ENCODE peak calls at places on chromosomes 11 and 22, in ten cellular contexts. One of them, this sample, is unnamed.

GRCh38 chr11:75797116-75797515 is 17.9 kb upstream of the UVRAG start:
- DNase-seq in dorsolateral prefrontal cortex: no peak
- DNase-seq in HFF-Myc: no peak
- DNase-seq in GM23338: no peak
- DNase-seq in spleen: peak
- DNase-seq in cardiac fibroblast: no peak
- DNase-seq in fibroblast of mammary gland: no peak
- DNase-seq in epithelial cell of esophagus: peak
- DNase-seq in HL-60: no peak
- DNase-seq in neural crest cell: no peak
- DNase-seq in this sample: no peak

GRCh38 chr11:112628676-112629075 is 332.5 kb upstream of the NCAM1 start:
- DNase-seq in dorsolateral prefrontal cortex: no peak
- DNase-seq in HFF-Myc: no peak
- DNase-seq in GM23338: no peak
- DNase-seq in spleen: no peak
- DNase-seq in cardiac fibroblast: no peak
- DNase-seq in fibroblast of mammary gland: no peak
- DNase-seq in epithelial cell of esophagus: no peak
- DNase-seq in HL-60: no peak
- DNase-seq in neural crest cell: no peak
- DNase-seq in this sample: no peak

GRCh38 chr11:69155302-69156198 is at the start of gene SMIM38:
- DNase-seq in dorsolateral prefrontal cortex: peak
- DNase-seq in HFF-Myc: no peak
- DNase-seq in GM23338: no peak
- DNase-seq in spleen: peak
- DNase-seq in cardiac fibroblast: no peak
- DNase-seq in fibroblast of mammary gland: no peak
- DNase-seq in epithelial cell of esophagus: no peak
- DNase-seq in HL-60: no peak
- DNase-seq in neural crest cell: no peak
- DNase-seq in this sample: no peak

GRCh38 chr11:35750315-35750714 is 87.7 kb downstream of the TRIM44 start:
- DNase-seq in dorsolateral prefrontal cortex: no peak
- DNase-seq in HFF-Myc: no peak
- DNase-seq in GM23338: no peak
- DNase-seq in spleen: no peak
- DNase-seq in cardiac fibroblast: no peak
- DNase-seq in fibroblast of mammary gland: no peak
- DNase-seq in epithelial cell of esophagus: no peak
- DNase-seq in HL-60: no peak
- DNase-seq in neural crest cell: no peak
- DNase-seq in this sample: no peak

GRCh38 chr11:65888163-65888814 is at the start of gene FIBP:
- DNase-seq in dorsolateral prefrontal cortex: peak
- DNase-seq in HFF-Myc: peak
- DNase-seq in GM23338: peak
- DNase-seq in spleen: peak
- DNase-seq in cardiac fibroblast: peak
- DNase-seq in fibroblast of mammary gland: peak
- DNase-seq in epithelial cell of esophagus: peak
- DNase-seq in HL-60: peak
- DNase-seq in neural crest cell: peak
- DNase-seq in this sample: peak

GRCh38 chr11:67996622-67997459 is 7.1 kb downstream of the UNC93B1 start:
- DNase-seq in dorsolateral prefrontal cortex: no peak
- DNase-seq in HFF-Myc: no peak
- DNase-seq in GM23338: peak
- DNase-seq in spleen: peak
- DNase-seq in cardiac fibroblast: peak
- DNase-seq in fibroblast of mammary gland: peak
- DNase-seq in epithelial cell of esophagus: peak
- DNase-seq in HL-60: peak
- DNase-seq in neural crest cell: peak
- DNase-seq in this sample: peak

GRCh38 chr11:17595526-17596309 is 48.7 kb downstream of the OTOG start:
- DNase-seq in dorsolateral prefrontal cortex: peak
- DNase-seq in HFF-Myc: no peak
- DNase-seq in GM23338: no peak
- DNase-seq in spleen: peak
- DNase-seq in cardiac fibroblast: no peak
- DNase-seq in fibroblast of mammary gland: no peak
- DNase-seq in epithelial cell of esophagus: no peak
- DNase-seq in HL-60: no peak
- DNase-seq in neural crest cell: no peak
- DNase-seq in this sample: no peak

GRCh38 chr11:62830904-62831519 is 839 bp downstream of the STX5 start:
- DNase-seq in dorsolateral prefrontal cortex: no peak
- DNase-seq in HFF-Myc: no peak
- DNase-seq in GM23338: peak
- DNase-seq in spleen: peak
- DNase-seq in cardiac fibroblast: no peak
- DNase-seq in fibroblast of mammary gland: no peak
- DNase-seq in epithelial cell of esophagus: peak
- DNase-seq in HL-60: no peak
- DNase-seq in neural crest cell: no peak
- DNase-seq in this sample: no peak

GRCh38 chr11:1401656-1402221 is 12.0 kb downstream of the BRSK2 start:
- DNase-seq in dorsolateral prefrontal cortex: peak
- DNase-seq in HFF-Myc: peak
- DNase-seq in GM23338: peak
- DNase-seq in spleen: no peak
- DNase-seq in cardiac fibroblast: peak
- DNase-seq in fibroblast of mammary gland: peak
- DNase-seq in epithelial cell of esophagus: peak
- DNase-seq in HL-60: peak
- DNase-seq in neural crest cell: peak
- DNase-seq in this sample: peak

GRCh38 chr22:25021409-25021808 is 68.9 kb downstream of the KIAA1671 start:
- DNase-seq in dorsolateral prefrontal cortex: peak
- DNase-seq in HFF-Myc: no peak
- DNase-seq in GM23338: no peak
- DNase-seq in spleen: no peak
- DNase-seq in cardiac fibroblast: no peak
- DNase-seq in fibroblast of mammary gland: no peak
- DNase-seq in epithelial cell of esophagus: no peak
- DNase-seq in HL-60: no peak
- DNase-seq in neural crest cell: no peak
- DNase-seq in this sample: no peak

GRCh38 chr11:62879150-62879549 is 1.5 kb upstream of the SLC3A2 start:
- DNase-seq in dorsolateral prefrontal cortex: no peak
- DNase-seq in HFF-Myc: no peak
- DNase-seq in GM23338: no peak
- DNase-seq in spleen: no peak
- DNase-seq in cardiac fibroblast: no peak
- DNase-seq in fibroblast of mammary gland: no peak
- DNase-seq in epithelial cell of esophagus: no peak
- DNase-seq in HL-60: no peak
- DNase-seq in neural crest cell: no peak
- DNase-seq in this sample: no peak

GRCh38 chr11:75867778-75868374 is 52.9 kb downstream of the UVRAG start:
- DNase-seq in dorsolateral prefrontal cortex: peak
- DNase-seq in HFF-Myc: peak
- DNase-seq in GM23338: peak
- DNase-seq in spleen: no peak
- DNase-seq in cardiac fibroblast: peak
- DNase-seq in fibroblast of mammary gland: peak
- DNase-seq in epithelial cell of esophagus: peak
- DNase-seq in HL-60: peak
- DNase-seq in neural crest cell: peak
- DNase-seq in this sample: peak

GRCh38 chr11:126226334-126227084 is 14.9 kb downstream of the FAM118B start:
- DNase-seq in dorsolateral prefrontal cortex: no peak
- DNase-seq in HFF-Myc: no peak
- DNase-seq in GM23338: no peak
- DNase-seq in spleen: no peak
- DNase-seq in cardiac fibroblast: no peak
- DNase-seq in fibroblast of mammary gland: no peak
- DNase-seq in epithelial cell of esophagus: no peak
- DNase-seq in HL-60: peak
- DNase-seq in neural crest cell: no peak
- DNase-seq in this sample: no peak

GRCh38 chr11:119706887-119707286 is 22.1 kb downstream of the NECTIN1 start:
- DNase-seq in dorsolateral prefrontal cortex: no peak
- DNase-seq in HFF-Myc: no peak
- DNase-seq in GM23338: peak
- DNase-seq in spleen: no peak
- DNase-seq in cardiac fibroblast: no peak
- DNase-seq in fibroblast of mammary gland: no peak
- DNase-seq in epithelial cell of esophagus: no peak
- DNase-seq in HL-60: no peak
- DNase-seq in neural crest cell: no peak
- DNase-seq in this sample: no peak

GRCh38 chr11:2381494-2382128 is 4.5 kb downstream of the CD81 start:
- DNase-seq in dorsolateral prefrontal cortex: no peak
- DNase-seq in HFF-Myc: no peak
- DNase-seq in GM23338: no peak
- DNase-seq in spleen: peak
- DNase-seq in cardiac fibroblast: no peak
- DNase-seq in fibroblast of mammary gland: no peak
- DNase-seq in epithelial cell of esophagus: no peak
- DNase-seq in HL-60: no peak
- DNase-seq in neural crest cell: no peak
- DNase-seq in this sample: no peak

GRCh38 chr11:57474017-57474750 is 13.9 kb downstream of the RTN4RL2 start:
- DNase-seq in dorsolateral prefrontal cortex: no peak
- DNase-seq in HFF-Myc: no peak
- DNase-seq in GM23338: peak
- DNase-seq in spleen: peak
- DNase-seq in cardiac fibroblast: no peak
- DNase-seq in fibroblast of mammary gland: peak
- DNase-seq in epithelial cell of esophagus: no peak
- DNase-seq in HL-60: no peak
- DNase-seq in neural crest cell: no peak
- DNase-seq in this sample: no peak

GRCh38 chr11:49995559-49995958 is 13.2 kb upstream of the OR4C12 start:
- DNase-seq in dorsolateral prefrontal cortex: peak
- DNase-seq in HFF-Myc: peak
- DNase-seq in GM23338: peak
- DNase-seq in spleen: no peak
- DNase-seq in cardiac fibroblast: peak
- DNase-seq in fibroblast of mammary gland: peak
- DNase-seq in epithelial cell of esophagus: peak
- DNase-seq in HL-60: peak
- DNase-seq in neural crest cell: no peak
- DNase-seq in this sample: peak
- TF ChIP-seq CTCF in dorsolateral prefrontal cortex: peak
- TF ChIP-seq CTCF in HFF-Myc: peak
- TF ChIP-seq CTCF in GM23338: peak
- TF ChIP-seq CTCF in spleen: peak
- TF ChIP-seq CTCF in cardiac fibroblast: peak
- TF ChIP-seq CTCF in fibroblast of mammary gland: peak
- TF ChIP-seq CTCF in epithelial cell of esophagus: peak
- TF ChIP-seq CTCF in HL-60: no peak
- TF ChIP-seq CTCF in neural crest cell: peak
- TF ChIP-seq CTCF in this sample: peak

GRCh38 chr11:79262221-79262620 is 178.6 kb downstream of the TENM4 start:
- DNase-seq in dorsolateral prefrontal cortex: no peak
- DNase-seq in HFF-Myc: no peak
- DNase-seq in GM23338: no peak
- DNase-seq in spleen: no peak
- DNase-seq in cardiac fibroblast: peak
- DNase-seq in fibroblast of mammary gland: no peak
- DNase-seq in epithelial cell of esophagus: no peak
- DNase-seq in HL-60: no peak
- DNase-seq in neural crest cell: no peak
- DNase-seq in this sample: no peak
- TF ChIP-seq CTCF in dorsolateral prefrontal cortex: no peak
- TF ChIP-seq CTCF in HFF-Myc: no peak
- TF ChIP-seq CTCF in GM23338: no peak
- TF ChIP-seq CTCF in spleen: no peak
- TF ChIP-seq CTCF in cardiac fibroblast: no peak
- TF ChIP-seq CTCF in fibroblast of mammary gland: no peak
- TF ChIP-seq CTCF in epithelial cell of esophagus: no peak
- TF ChIP-seq CTCF in HL-60: no peak
- TF ChIP-seq CTCF in neural crest cell: no peak
- TF ChIP-seq CTCF in this sample: no peak

GRCh38 chr11:60657880-60658279 is 41.5 kb upstream of the MS4A8 start:
- DNase-seq in dorsolateral prefrontal cortex: no peak
- DNase-seq in HFF-Myc: no peak
- DNase-seq in GM23338: peak
- DNase-seq in spleen: no peak
- DNase-seq in cardiac fibroblast: no peak
- DNase-seq in fibroblast of mammary gland: no peak
- DNase-seq in epithelial cell of esophagus: no peak
- DNase-seq in HL-60: no peak
- DNase-seq in neural crest cell: no peak
- DNase-seq in this sample: no peak
- TF ChIP-seq CTCF in dorsolateral prefrontal cortex: no peak
- TF ChIP-seq CTCF in HFF-Myc: no peak
- TF ChIP-seq CTCF in GM23338: peak
- TF ChIP-seq CTCF in spleen: no peak
- TF ChIP-seq CTCF in cardiac fibroblast: no peak
- TF ChIP-seq CTCF in fibroblast of mammary gland: no peak
- TF ChIP-seq CTCF in epithelial cell of esophagus: no peak
- TF ChIP-seq CTCF in HL-60: no peak
- TF ChIP-seq CTCF in neural crest cell: no peak
- TF ChIP-seq CTCF in this sample: no peak

GRCh38 chr11:121645596-121645995 is 192.8 kb upstream of the SORL1-AS1 start:
- DNase-seq in dorsolateral prefrontal cortex: no peak
- DNase-seq in HFF-Myc: no peak
- DNase-seq in GM23338: no peak
- DNase-seq in spleen: no peak
- DNase-seq in cardiac fibroblast: peak
- DNase-seq in fibroblast of mammary gland: no peak
- DNase-seq in epithelial cell of esophagus: no peak
- DNase-seq in HL-60: no peak
- DNase-seq in neural crest cell: no peak
- DNase-seq in this sample: no peak

GRCh38 chr11:121649798-121650197 is 197.0 kb upstream of the SORL1-AS1 start:
- DNase-seq in dorsolateral prefrontal cortex: no peak
- DNase-seq in HFF-Myc: no peak
- DNase-seq in GM23338: no peak
- DNase-seq in spleen: no peak
- DNase-seq in cardiac fibroblast: no peak
- DNase-seq in fibroblast of mammary gland: no peak
- DNase-seq in epithelial cell of esophagus: no peak
- DNase-seq in HL-60: no peak
- DNase-seq in neural crest cell: no peak
- DNase-seq in this sample: no peak

GRCh38 chr11:121651267-121651625 is 198.5 kb upstream of the SORL1-AS1 start:
- DNase-seq in dorsolateral prefrontal cortex: no peak
- DNase-seq in HFF-Myc: no peak
- DNase-seq in GM23338: no peak
- DNase-seq in spleen: no peak
- DNase-seq in cardiac fibroblast: no peak
- DNase-seq in fibroblast of mammary gland: no peak
- DNase-seq in epithelial cell of esophagus: no peak
- DNase-seq in HL-60: no peak
- DNase-seq in neural crest cell: no peak
- DNase-seq in this sample: no peak

GRCh38 chr11:121650520-121651266 is 197.9 kb upstream of the SORL1-AS1 start:
- DNase-seq in dorsolateral prefrontal cortex: no peak
- DNase-seq in HFF-Myc: no peak
- DNase-seq in GM23338: no peak
- DNase-seq in spleen: no peak
- DNase-seq in cardiac fibroblast: no peak
- DNase-seq in fibroblast of mammary gland: no peak
- DNase-seq in epithelial cell of esophagus: no peak
- DNase-seq in HL-60: no peak
- DNase-seq in neural crest cell: no peak
- DNase-seq in this sample: no peak

GRCh38 chr11:121648306-121648705 is 195.5 kb upstream of the SORL1-AS1 start:
- DNase-seq in dorsolateral prefrontal cortex: no peak
- DNase-seq in HFF-Myc: no peak
- DNase-seq in GM23338: peak
- DNase-seq in spleen: no peak
- DNase-seq in cardiac fibroblast: no peak
- DNase-seq in fibroblast of mammary gland: no peak
- DNase-seq in epithelial cell of esophagus: no peak
- DNase-seq in HL-60: no peak
- DNase-seq in neural crest cell: no peak
- DNase-seq in this sample: no peak
- TF ChIP-seq CTCF in dorsolateral prefrontal cortex: no peak
- TF ChIP-seq CTCF in HFF-Myc: no peak
- TF ChIP-seq CTCF in GM23338: peak
- TF ChIP-seq CTCF in spleen: no peak
- TF ChIP-seq CTCF in cardiac fibroblast: no peak
- TF ChIP-seq CTCF in fibroblast of mammary gland: no peak
- TF ChIP-seq CTCF in epithelial cell of esophagus: peak
- TF ChIP-seq CTCF in HL-60: no peak
- TF ChIP-seq CTCF in neural crest cell: no peak
- TF ChIP-seq CTCF in this sample: no peak

This sample was measured in MCF 10A.